ENCODE peak calls at places on chromosomes 5 and 9, in four cellular contexts. A is stomach, N is A549, I is tibial nerve. X is an unnamed sample.
A peak's percentile ranks its signal among the peaks of the same experiment; 100 is the strongest.

GRCh38 chr5:11197726-11198125 is 436.7 kb upstream of the DAP start:
- DNase-seq in A (no peak), N (no peak), I (no peak), X (no peak)

GRCh38 chr9:76459691-76460635 is 981 bp downstream of the GCNT1 start:
- DNase-seq in A (peak; percentile 58), N (peak; percentile 29), I (no peak), X (peak; percentile 59)

GRCh38 chr9:121394292-121394691 is 24.2 kb upstream of the STOM start:
- DNase-seq in A (no peak), N (no peak), I (no peak), X (no peak)

GRCh38 chr5:1056611-1057484 is 48.2 kb downstream of the NKD2 start:
- DNase-seq in A (no peak), N (no peak), I (no peak), X (no peak)

GRCh38 chr9:35306281-35306680 is 144.5 kb downstream of the UNC13B start:
- DNase-seq in A (no peak), N (no peak), I (no peak), X (no peak)

GRCh38 chr9:123033352-123033751 is at the start of gene GPR21:
- DNase-seq in A (no peak), N (no peak), I (no peak), X (no peak)

GRCh38 chr5:124446125-124446524 is 300.3 kb downstream of the ZNF608 start:
- DNase-seq in A (no peak), N (no peak), I (no peak), X (no peak)

GRCh38 chr9:83906144-83906543 is 15.1 kb downstream of the KIF27 start:
- DNase-seq in A (no peak), N (no peak), I (no peak), X (no peak)

GRCh38 chr5:108681079-108681921 is 66.4 kb upstream of the FER start:
- DNase-seq in A (no peak), N (peak; percentile 76), I (no peak), X (no peak)

GRCh38 chr5:180289433-180289832 is 2.5 kb downstream of the MAPK9 start:
- DNase-seq in A (peak; percentile 76), N (no peak), I (no peak), X (peak; percentile 49)

GRCh38 chr9:132548971-132549649 is 33.3 kb upstream of the BARHL1 start:
- DNase-seq in A (no peak), N (no peak), I (no peak), X (no peak)

GRCh38 chr5:76468625-76469410 is 65.7 kb downstream of the IQGAP2 start:
- DNase-seq in A (no peak), N (no peak), I (no peak), X (no peak)

GRCh38 chr9:115691686-115692085 is 461.9 kb upstream of the PAPPA start:
- DNase-seq in A (no peak), N (no peak), I (no peak), X (no peak)

GRCh38 chr9:115689331-115689730 is 464.3 kb upstream of the PAPPA start:
- DNase-seq in A (no peak), N (no peak), I (no peak), X (no peak)

GRCh38 chr9:115687356-115687755 is 466.2 kb upstream of the PAPPA start:
- DNase-seq in A (no peak), N (no peak), I (no peak), X (no peak)

GRCh38 chr9:115694014-115694413 is 459.6 kb upstream of the PAPPA start:
- DNase-seq in A (no peak), N (peak; percentile 93), I (no peak), X (peak; percentile 8)

GRCh38 chr9:115691097-115691496 is 462.5 kb upstream of the PAPPA start:
- DNase-seq in A (no peak), N (peak; percentile 83), I (no peak), X (no peak)
- TF ChIP-seq EP300 in A (no peak), N (peak; percentile 83), I (peak; percentile 53), X (no peak)

GRCh38 chr5:126120939-126121338 is 302.3 kb upstream of the GRAMD2B start:
- DNase-seq in A (no peak), N (no peak), I (no peak), X (no peak)

GRCh38 chr5:126117044-126117443 is 306.2 kb upstream of the GRAMD2B start:
- DNase-seq in A (no peak), N (no peak), I (no peak), X (no peak)

GRCh38 chr5:126119894-126120442 is 303.2 kb upstream of the GRAMD2B start:
- DNase-seq in A (no peak), N (no peak), I (no peak), X (no peak)

DNA sequence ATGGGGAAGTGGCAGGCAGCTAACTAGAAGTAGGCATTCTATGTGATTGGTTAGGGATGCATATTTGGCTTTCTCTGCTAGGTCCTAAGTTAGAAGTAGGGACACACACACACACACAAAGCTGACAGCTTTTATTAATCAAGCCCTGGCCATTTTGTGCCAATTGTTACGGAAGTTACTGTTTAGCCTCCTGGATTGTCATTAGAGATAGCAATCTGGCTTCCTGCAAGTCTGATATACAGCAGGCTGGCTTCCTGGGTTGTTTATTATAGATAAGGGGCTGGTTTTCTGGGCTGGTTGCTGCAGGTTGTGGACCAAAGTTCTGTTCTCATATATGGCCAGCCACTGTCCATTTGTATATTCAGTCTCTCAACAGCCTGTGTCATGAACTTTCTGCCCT is 308.0 kb upstream of the GRAMD2B start:
- DNase-seq in A (no peak), N (no peak), I (no peak), X (no peak)
- H3K4me1 ChIP-seq in A (no peaks in the 10 kb centered on the region), N (no peaks in the 10 kb centered on the region), I (no peaks in the 10 kb centered on the region), X (no peaks in the 10 kb centered on the region)

DNA sequence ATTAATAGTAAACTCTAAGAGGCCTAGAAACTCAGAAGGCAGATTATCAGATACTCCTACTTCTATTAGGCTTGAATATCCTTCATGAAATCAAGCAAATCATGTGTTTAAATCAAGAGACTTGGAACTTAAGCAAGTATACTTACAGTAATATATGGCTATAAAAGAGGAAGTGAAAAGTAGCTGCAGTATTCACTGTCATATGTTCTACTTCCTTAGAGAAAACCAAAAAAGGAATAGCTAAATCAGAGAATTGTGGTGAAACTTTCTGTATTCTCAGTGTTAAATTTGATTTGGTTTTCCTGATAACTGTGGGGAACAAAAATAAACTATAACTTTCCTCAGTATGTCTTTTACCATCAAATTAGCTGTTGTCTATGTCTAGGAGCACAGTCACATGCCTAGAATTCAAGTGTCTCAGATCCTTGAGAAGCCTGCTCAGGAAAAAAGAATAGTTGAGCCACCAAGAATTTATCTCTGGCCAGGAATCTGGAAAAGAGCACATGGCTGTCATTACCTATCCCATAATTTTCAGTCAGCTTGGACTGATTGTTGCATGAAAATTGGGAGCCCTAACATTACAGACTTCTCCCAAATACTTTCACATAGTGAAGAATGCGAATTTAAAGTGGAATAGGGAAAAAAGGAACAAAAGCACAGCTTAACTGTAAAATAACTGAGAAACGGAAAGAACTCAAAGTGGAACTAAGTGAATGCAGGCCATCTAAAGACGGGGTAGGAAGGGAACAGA is 1.7 kb downstream of the FKBP15 start:
- DNase-seq in A (no peak), N (no peak), I (no peak), X (no peak)
- TF ChIP-seq EP300 in A (no peak), N (no peak), I (no peak), X (no peak)

GRCh38 chr5:178232124-178232919 is at the start of gene PHYKPL:
- DNase-seq in A (peak; percentile 73), N (peak; percentile 80), I (peak; percentile 35), X (peak; percentile 80)
- H3K4me1 ChIP-seq in A (peaks cover 72% of the 10 kb centered on the region), N (peaks cover 18% of the 10 kb centered on the region), I (no peaks in the 10 kb centered on the region), X (peaks cover 36% of the 10 kb centered on the region)

DNA sequence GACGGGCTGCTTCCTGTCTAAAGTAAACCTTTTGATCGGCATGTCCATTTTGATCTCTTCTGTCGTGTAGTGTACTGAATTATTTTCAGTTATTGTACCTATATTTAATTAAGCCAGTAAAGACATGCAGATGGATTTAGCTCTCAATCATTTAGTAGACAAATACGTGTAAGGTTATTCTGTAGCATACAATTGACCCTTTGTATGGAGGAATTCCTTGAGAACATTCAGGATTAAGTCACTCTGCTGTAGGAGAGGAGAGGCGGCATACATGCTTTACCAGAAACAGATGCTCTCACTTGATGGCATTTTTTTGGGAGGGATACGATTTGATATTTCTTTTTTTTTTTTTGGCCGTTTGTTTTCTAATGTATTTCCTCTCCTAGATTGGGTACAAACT is 141.0 kb downstream of the PBX3 start:
- DNase-seq in A (no peak), N (no peak), I (no peak), X (no peak)
- TF ChIP-seq EP300 in A (no peak), N (no peak), I (no peak), X (no peak)

DNA sequence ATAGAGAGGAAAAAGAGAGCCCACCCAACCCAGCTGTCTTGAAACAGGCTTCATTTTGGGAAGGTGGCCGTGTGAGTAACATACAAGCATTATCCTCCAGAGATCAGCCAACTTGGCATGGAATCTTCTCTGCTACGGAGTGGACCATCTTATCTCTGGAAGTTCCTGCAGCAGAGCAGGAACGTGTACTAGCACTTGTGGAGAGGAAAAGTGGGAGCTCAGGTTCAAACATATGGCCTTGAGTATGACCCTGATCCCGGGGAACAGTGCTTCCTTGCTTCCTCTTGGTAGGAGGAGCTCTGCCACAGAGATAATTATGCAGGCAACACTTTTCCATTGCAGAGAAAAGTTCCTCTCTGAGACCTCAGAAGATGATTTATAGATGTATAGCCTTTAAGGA is 490.4 kb upstream of the ACO1 start:
- DNase-seq in A (no peak), N (no peak), I (no peak), X (no peak)
- H3K4me1 ChIP-seq in A (no peaks in the 10 kb centered on the region), N (no peaks in the 10 kb centered on the region), I (no peaks in the 10 kb centered on the region), X (no peaks in the 10 kb centered on the region)

DNA sequence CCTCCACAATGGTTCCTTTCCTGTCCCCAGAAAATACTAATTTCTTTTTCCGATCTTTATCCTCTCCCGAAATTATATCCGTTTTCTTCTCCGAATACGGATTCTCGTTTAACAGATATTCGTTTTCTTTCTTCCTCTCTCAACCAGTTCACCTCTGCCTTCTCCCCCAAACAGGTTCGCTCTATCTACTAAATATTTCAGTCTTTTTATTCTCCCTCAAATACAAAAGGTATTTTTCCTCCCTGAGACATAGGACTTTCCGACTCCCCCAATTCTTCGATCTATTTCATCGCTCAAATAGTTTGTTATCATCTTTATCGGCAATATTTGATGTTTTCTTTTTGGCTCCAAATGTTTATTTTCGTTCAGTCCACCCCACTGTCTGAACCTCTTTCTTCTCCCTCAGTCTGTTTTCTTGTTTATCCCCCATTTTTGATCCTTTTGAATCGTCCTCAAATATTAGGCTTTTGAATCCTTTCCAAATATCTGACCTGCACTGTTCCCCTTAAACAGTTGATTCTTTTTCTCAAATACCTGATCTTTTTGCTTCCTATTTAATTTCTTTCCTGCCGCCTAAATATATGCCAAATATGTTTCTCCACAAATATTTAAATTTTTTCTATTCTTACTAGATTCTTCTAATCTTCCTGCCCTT is 4.4 kb downstream of the PITX1 start:
- DNase-seq in A (no peak), N (no peak), I (no peak), X (no peak)
- TF ChIP-seq EP300 in A (no peak), N (no peak), I (peak; percentile 35), X (no peak)

X was measured in transverse colon.